ENCODE peak calls at places on chromosomes 6 and 20, in nine cellular contexts. One of them, this sample, is unnamed.

GRCh38 chr6:137640086-137640485 is 145.9 kb upstream of the OLIG3 start:
- DNase-seq in heart right ventricle: no peak
- DNase-seq in anterior cingulate cortex: no peak
- DNase-seq in SW480: no peak
- DNase-seq in Caco-2: no peak
- DNase-seq in activated B cell treated with CpG ODN at 0.5 μM for 24 hours: no peak
- DNase-seq in bronchial epithelial cell: no peak
- DNase-seq in KG1: no peak
- DNase-seq in stimulated activated naive CD8-positive, alpha-beta T cell treated with anti-CD3 and anti-CD28 coated beads, Interleukin-15, Interleukin-2, amounts not matched to agents 100 U/mL and 50 U/mL, for 24 hours: no peak
- DNase-seq in this sample: no peak

GRCh38 chr6:106692112-106692822 is 62.9 kb downstream of the QRSL1 start:
- DNase-seq in stimulated activated naive CD8-positive, alpha-beta T cell treated with anti-CD3 and anti-CD28 coated beads, Interleukin-15, Interleukin-2, amounts not matched to agents 100 U/mL and 50 U/mL, for 24 hours: no peak
- DNase-seq in activated B cell treated with CpG ODN at 0.5 μM for 24 hours: no peak
- DNase-seq in Caco-2: no peak
- DNase-seq in heart right ventricle: no peak
- DNase-seq in anterior cingulate cortex: no peak
- DNase-seq in bronchial epithelial cell: peak
- DNase-seq in KG1: no peak
- DNase-seq in SW480: no peak
- DNase-seq in this sample: peak

GRCh38 chr6:37696841-37697735 is 595 bp downstream of the MDGA1 start:
- DNase-seq in heart right ventricle: no peak
- DNase-seq in bronchial epithelial cell: no peak
- DNase-seq in SW480: peak
- DNase-seq in stimulated activated naive CD8-positive, alpha-beta T cell treated with anti-CD3 and anti-CD28 coated beads, Interleukin-15, Interleukin-2, amounts not matched to agents 100 U/mL and 50 U/mL, for 24 hours: peak
- DNase-seq in activated B cell treated with CpG ODN at 0.5 μM for 24 hours: peak
- DNase-seq in anterior cingulate cortex: no peak
- DNase-seq in KG1: no peak
- DNase-seq in Caco-2: no peak
- DNase-seq in this sample: peak

GRCh38 chr20:35604444-35604750 is 11.2 kb upstream of the SPAG4 start:
- DNase-seq in KG1: no peak
- DNase-seq in heart right ventricle: no peak
- DNase-seq in Caco-2: peak
- DNase-seq in SW480: peak
- DNase-seq in bronchial epithelial cell: peak
- DNase-seq in stimulated activated naive CD8-positive, alpha-beta T cell treated with anti-CD3 and anti-CD28 coated beads, Interleukin-15, Interleukin-2, amounts not matched to agents 100 U/mL and 50 U/mL, for 24 hours: peak
- DNase-seq in anterior cingulate cortex: no peak
- DNase-seq in activated B cell treated with CpG ODN at 0.5 μM for 24 hours: no peak
- DNase-seq in this sample: peak

GRCh38 chr20:51985013-51985415 is 182.7 kb upstream of the SALL4 start:
- DNase-seq in SW480: peak
- DNase-seq in Caco-2: no peak
- DNase-seq in stimulated activated naive CD8-positive, alpha-beta T cell treated with anti-CD3 and anti-CD28 coated beads, Interleukin-15, Interleukin-2, amounts not matched to agents 100 U/mL and 50 U/mL, for 24 hours: no peak
- DNase-seq in activated B cell treated with CpG ODN at 0.5 μM for 24 hours: no peak
- DNase-seq in bronchial epithelial cell: peak
- DNase-seq in heart right ventricle: peak
- DNase-seq in KG1: no peak
- DNase-seq in anterior cingulate cortex: no peak
- DNase-seq in this sample: no peak

GRCh38 chr20:51326241-51326819 is 216.2 kb downstream of the NFATC2 start:
- DNase-seq in stimulated activated naive CD8-positive, alpha-beta T cell treated with anti-CD3 and anti-CD28 coated beads, Interleukin-15, Interleukin-2, amounts not matched to agents 100 U/mL and 50 U/mL, for 24 hours: peak
- DNase-seq in activated B cell treated with CpG ODN at 0.5 μM for 24 hours: no peak
- DNase-seq in bronchial epithelial cell: peak
- DNase-seq in Caco-2: peak
- DNase-seq in SW480: peak
- DNase-seq in anterior cingulate cortex: no peak
- DNase-seq in heart right ventricle: no peak
- DNase-seq in KG1: no peak
- DNase-seq in this sample: no peak

GRCh38 chr6:125888989-125889656 is 67.4 kb upstream of the HINT3 start:
- DNase-seq in Caco-2: no peak
- DNase-seq in heart right ventricle: no peak
- DNase-seq in anterior cingulate cortex: no peak
- DNase-seq in KG1: no peak
- DNase-seq in activated B cell treated with CpG ODN at 0.5 μM for 24 hours: no peak
- DNase-seq in SW480: no peak
- DNase-seq in bronchial epithelial cell: peak
- DNase-seq in stimulated activated naive CD8-positive, alpha-beta T cell treated with anti-CD3 and anti-CD28 coated beads, Interleukin-15, Interleukin-2, amounts not matched to agents 100 U/mL and 50 U/mL, for 24 hours: no peak
- DNase-seq in this sample: no peak

GRCh38 chr6:14211596-14211961 is 94.0 kb downstream of the CD83 start:
- DNase-seq in KG1: no peak
- DNase-seq in Caco-2: peak
- DNase-seq in bronchial epithelial cell: no peak
- DNase-seq in anterior cingulate cortex: no peak
- DNase-seq in SW480: no peak
- DNase-seq in stimulated activated naive CD8-positive, alpha-beta T cell treated with anti-CD3 and anti-CD28 coated beads, Interleukin-15, Interleukin-2, amounts not matched to agents 100 U/mL and 50 U/mL, for 24 hours: peak
- DNase-seq in heart right ventricle: peak
- DNase-seq in activated B cell treated with CpG ODN at 0.5 μM for 24 hours: no peak
- DNase-seq in this sample: peak

GRCh38 chr6:42137192-42137753 is 5.1 kb downstream of the C6orf132 start:
- DNase-seq in SW480: no peak
- DNase-seq in heart right ventricle: no peak
- DNase-seq in stimulated activated naive CD8-positive, alpha-beta T cell treated with anti-CD3 and anti-CD28 coated beads, Interleukin-15, Interleukin-2, amounts not matched to agents 100 U/mL and 50 U/mL, for 24 hours: no peak
- DNase-seq in KG1: no peak
- DNase-seq in anterior cingulate cortex: no peak
- DNase-seq in bronchial epithelial cell: peak
- DNase-seq in Caco-2: peak
- DNase-seq in activated B cell treated with CpG ODN at 0.5 μM for 24 hours: no peak
- DNase-seq in this sample: peak

This sample was measured in left colon.